ENCODE peak calls at places on chromosomes 5 and 9, in four cellular contexts. One of them, this sample, is unnamed.

GRCh38 chr5:168530751-168531150 is 1.6 kb downstream of the FBLL1 start:
- DNase-seq in osteoblast: peak
- DNase-seq in astrocyte of the spinal cord: no peak
- DNase-seq in Calu3: no peak
- DNase-seq in this sample: no peak

GRCh38 chr5:124342586-124342985 is 403.9 kb downstream of the ZNF608 start:
- DNase-seq in osteoblast: no peak
- DNase-seq in astrocyte of the spinal cord: no peak
- DNase-seq in Calu3: no peak
- DNase-seq in this sample: no peak

GRCh38 chr9:75734802-75735201 is 155.7 kb upstream of the PCSK5 start:
- DNase-seq in osteoblast: no peak
- DNase-seq in astrocyte of the spinal cord: no peak
- DNase-seq in Calu3: no peak
- DNase-seq in this sample: no peak

GRCh38 chr5:180830253-180831138 is 27.9 kb upstream of the MGAT1 start:
- DNase-seq in osteoblast: no peak
- DNase-seq in astrocyte of the spinal cord: no peak
- DNase-seq in Calu3: no peak
- DNase-seq in this sample: peak

GRCh38 chr5:4359847-4360246 is 764.2 kb downstream of the IRX1 start:
- DNase-seq in osteoblast: no peak
- DNase-seq in astrocyte of the spinal cord: no peak
- DNase-seq in Calu3: no peak
- DNase-seq in this sample: no peak

GRCh38 chr5:150082364-150082763 is 4.0 kb downstream of the CSF1R start:
- DNase-seq in osteoblast: no peak
- DNase-seq in astrocyte of the spinal cord: no peak
- DNase-seq in Calu3: no peak
- DNase-seq in this sample: no peak

GRCh38 chr5:43775000-43775399 is 172.0 kb downstream of the NNT start:
- DNase-seq in osteoblast: no peak
- DNase-seq in astrocyte of the spinal cord: no peak
- DNase-seq in Calu3: no peak
- DNase-seq in this sample: no peak

GRCh38 chr5:57219386-57219785 is 45.5 kb downstream of the GPBP1 start:
- DNase-seq in osteoblast: no peak
- DNase-seq in astrocyte of the spinal cord: no peak
- DNase-seq in Calu3: peak
- DNase-seq in this sample: peak

GRCh38 chr5:126079266-126079665 is 343.9 kb upstream of the GRAMD2B start:
- DNase-seq in osteoblast: no peak
- DNase-seq in astrocyte of the spinal cord: no peak
- DNase-seq in Calu3: no peak
- DNase-seq in this sample: no peak

GRCh38 chr5:52328220-52328619 is 459.5 kb upstream of the ITGA1 start:
- DNase-seq in osteoblast: no peak
- DNase-seq in astrocyte of the spinal cord: no peak
- DNase-seq in Calu3: no peak
- DNase-seq in this sample: no peak

GRCh38 chr5:61082516-61083280 is 79.6 kb downstream of the SMIM15 start:
- DNase-seq in osteoblast: no peak
- DNase-seq in astrocyte of the spinal cord: peak
- DNase-seq in Calu3: no peak
- DNase-seq in this sample: no peak

GRCh38 chr5:111259636-111260035 is 35.5 kb downstream of the CAMK4 start:
- DNase-seq in osteoblast: no peak
- DNase-seq in astrocyte of the spinal cord: no peak
- DNase-seq in Calu3: no peak
- DNase-seq in this sample: no peak

GRCh38 chr9:33263936-33264472 is 504 bp downstream of the BAG1 start:
- DNase-seq in osteoblast: peak
- DNase-seq in astrocyte of the spinal cord: peak
- DNase-seq in Calu3: no peak
- DNase-seq in this sample: peak

GRCh38 chr9:136726631-136727191 is 14.3 kb downstream of the DIPK1B start:
- DNase-seq in osteoblast: peak
- DNase-seq in astrocyte of the spinal cord: peak
- DNase-seq in Calu3: no peak
- DNase-seq in this sample: peak

GRCh38 chr5:79890871-79891249 is 100.2 kb downstream of the MTX3 start:
- DNase-seq in osteoblast: no peak
- DNase-seq in astrocyte of the spinal cord: no peak
- DNase-seq in Calu3: no peak
- DNase-seq in this sample: no peak

GRCh38 chr5:140324834-140325195 is 21.6 kb downstream of the HBEGF start:
- DNase-seq in osteoblast: peak
- DNase-seq in astrocyte of the spinal cord: peak
- DNase-seq in Calu3: no peak
- DNase-seq in this sample: no peak

GRCh38 chr5:167573274-167574127 is 717.9 kb upstream of the WWC1 start:
- DNase-seq in osteoblast: no peak
- DNase-seq in astrocyte of the spinal cord: peak
- DNase-seq in Calu3: peak
- DNase-seq in this sample: no peak

GRCh38 chr5:135484563-135485157 is 32.5 kb upstream of the TIFAB start:
- DNase-seq in osteoblast: no peak
- DNase-seq in astrocyte of the spinal cord: no peak
- DNase-seq in Calu3: no peak
- DNase-seq in this sample: no peak

GRCh38 chr5:145967296-145967695 is 30.9 kb downstream of the SH3RF2 start:
- DNase-seq in osteoblast: no peak
- DNase-seq in astrocyte of the spinal cord: no peak
- DNase-seq in Calu3: no peak
- DNase-seq in this sample: no peak

GRCh38 chr9:69079186-69079585 is 43.6 kb downstream of the FXN start:
- DNase-seq in osteoblast: no peak
- DNase-seq in astrocyte of the spinal cord: no peak
- DNase-seq in Calu3: no peak
- DNase-seq in this sample: no peak

GRCh38 chr9:91001146-91001611 is 199.6 kb downstream of the SYK start:
- DNase-seq in osteoblast: no peak
- DNase-seq in astrocyte of the spinal cord: peak
- DNase-seq in Calu3: peak
- DNase-seq in this sample: no peak

GRCh38 chr9:123445981-123446610 is 90.1 kb downstream of the CRB2 start:
- DNase-seq in osteoblast: no peak
- DNase-seq in astrocyte of the spinal cord: peak
- DNase-seq in Calu3: no peak
- DNase-seq in this sample: no peak

GRCh38 chr9:101814064-101814463 is 75.6 kb upstream of the GRIN3A start:
- DNase-seq in osteoblast: no peak
- DNase-seq in astrocyte of the spinal cord: no peak
- DNase-seq in Calu3: no peak
- DNase-seq in this sample: no peak

GRCh38 chr5:108720416-108720815 is 27.3 kb upstream of the FER start:
- DNase-seq in osteoblast: no peak
- DNase-seq in astrocyte of the spinal cord: no peak
- DNase-seq in Calu3: no peak
- DNase-seq in this sample: peak

GRCh38 chr9:92265159-92265558 is 28.3 kb downstream of the IARS1 start:
- DNase-seq in osteoblast: no peak
- DNase-seq in astrocyte of the spinal cord: no peak
- DNase-seq in Calu3: no peak
- DNase-seq in this sample: no peak

GRCh38 chr9:7374966-7375650 is 424.5 kb downstream of the DMAC1 start:
- DNase-seq in osteoblast: no peak
- DNase-seq in astrocyte of the spinal cord: no peak
- DNase-seq in Calu3: no peak
- DNase-seq in this sample: no peak

GRCh38 chr5:151430731-151431130 is 16.7 kb upstream of the SLC36A1 start:
- DNase-seq in osteoblast: no peak
- DNase-seq in astrocyte of the spinal cord: no peak
- DNase-seq in Calu3: no peak
- DNase-seq in this sample: no peak

GRCh38 chr9:93218671-93219420 is 34.9 kb downstream of the WNK2 start:
- DNase-seq in osteoblast: peak
- DNase-seq in astrocyte of the spinal cord: no peak
- DNase-seq in Calu3: no peak
- DNase-seq in this sample: no peak

GRCh38 chr9:88056876-88057275 is 81.4 kb downstream of the SPATA31C2 start:
- DNase-seq in osteoblast: no peak
- DNase-seq in astrocyte of the spinal cord: peak
- DNase-seq in Calu3: no peak
- DNase-seq in this sample: no peak

GRCh38 chr9:130060296-130060695 is 6.6 kb downstream of the GPR107 start:
- DNase-seq in osteoblast: peak
- DNase-seq in astrocyte of the spinal cord: no peak
- DNase-seq in Calu3: no peak
- DNase-seq in this sample: no peak

GRCh38 chr9:130054428-130054786 is 701 bp downstream of the GPR107 start:
- DNase-seq in osteoblast: no peak
- DNase-seq in astrocyte of the spinal cord: no peak
- DNase-seq in Calu3: no peak
- DNase-seq in this sample: no peak

GRCh38 chr9:130058887-130059286 is 5.2 kb downstream of the GPR107 start:
- DNase-seq in osteoblast: peak
- DNase-seq in astrocyte of the spinal cord: no peak
- DNase-seq in Calu3: no peak
- DNase-seq in this sample: no peak

GRCh38 chr9:130054820-130055219 is 1.1 kb downstream of the GPR107 start:
- DNase-seq in osteoblast: no peak
- DNase-seq in astrocyte of the spinal cord: no peak
- DNase-seq in Calu3: no peak
- DNase-seq in this sample: no peak

DNA sequence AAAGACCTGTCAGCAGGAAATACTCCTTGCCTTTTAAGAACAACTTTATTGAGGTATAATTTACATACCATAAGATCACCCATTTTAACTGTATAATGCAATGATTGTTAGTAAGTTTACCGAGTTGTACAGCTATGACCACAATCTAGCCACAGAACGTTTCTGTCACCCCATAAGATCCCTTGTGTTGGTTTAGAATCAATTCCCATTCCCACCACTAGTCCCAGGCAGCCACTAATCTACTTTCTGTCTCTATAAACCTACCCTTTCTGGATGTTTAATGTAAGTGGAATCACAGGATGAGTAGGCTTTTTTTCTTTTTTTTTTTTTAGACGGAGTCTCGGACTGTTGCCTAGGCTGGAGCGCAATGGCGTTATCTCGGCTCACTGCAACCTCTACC is 4.4 kb downstream of the GPR107 start:
- DNase-seq in osteoblast: peak
- DNase-seq in astrocyte of the spinal cord: no peak
- DNase-seq in Calu3: no peak
- DNase-seq in this sample: no peak
- TF ChIP-seq CTCF in osteoblast: peak
- TF ChIP-seq CTCF in astrocyte of the spinal cord: peak
- TF ChIP-seq CTCF in Calu3: no peak
- TF ChIP-seq CTCF in this sample: no peak

GRCh38 chr9:38434833-38435232 is 10.6 kb upstream of the IGFBPL1 start:
- DNase-seq in osteoblast: peak
- DNase-seq in astrocyte of the spinal cord: no peak
- DNase-seq in Calu3: peak
- DNase-seq in this sample: no peak

GRCh38 chr9:38434365-38434764 is 10.1 kb upstream of the IGFBPL1 start:
- DNase-seq in osteoblast: no peak
- DNase-seq in astrocyte of the spinal cord: no peak
- DNase-seq in Calu3: no peak
- DNase-seq in this sample: no peak

GRCh38 chr9:38431101-38431500 is 6.8 kb upstream of the IGFBPL1 start:
- DNase-seq in osteoblast: peak
- DNase-seq in astrocyte of the spinal cord: no peak
- DNase-seq in Calu3: no peak
- DNase-seq in this sample: no peak

GRCh38 chr9:38435526-38435925 is 11.3 kb upstream of the IGFBPL1 start:
- DNase-seq in osteoblast: no peak
- DNase-seq in astrocyte of the spinal cord: no peak
- DNase-seq in Calu3: no peak
- DNase-seq in this sample: no peak

GRCh38 chr9:38432922-38433510 is 8.8 kb upstream of the IGFBPL1 start:
- DNase-seq in osteoblast: peak
- DNase-seq in astrocyte of the spinal cord: peak
- DNase-seq in Calu3: peak
- DNase-seq in this sample: no peak
- TF ChIP-seq CTCF in osteoblast: peak
- TF ChIP-seq CTCF in astrocyte of the spinal cord: peak
- TF ChIP-seq CTCF in Calu3: no peak
- TF ChIP-seq CTCF in this sample: peak

GRCh38 chr9:121449786-121450185 is 49.9 kb downstream of the GGTA1 start:
- DNase-seq in osteoblast: no peak
- DNase-seq in astrocyte of the spinal cord: no peak
- DNase-seq in Calu3: no peak
- DNase-seq in this sample: no peak

GRCh38 chr9:121441163-121441562 is 58.5 kb downstream of the GGTA1 start:
- DNase-seq in osteoblast: no peak
- DNase-seq in astrocyte of the spinal cord: no peak
- DNase-seq in Calu3: no peak
- DNase-seq in this sample: no peak

GRCh38 chr9:121450241-121450640 is 49.4 kb downstream of the GGTA1 start:
- DNase-seq in osteoblast: no peak
- DNase-seq in astrocyte of the spinal cord: no peak
- DNase-seq in Calu3: no peak
- DNase-seq in this sample: no peak

GRCh38 chr9:121447341-121447834 is 52.3 kb downstream of the GGTA1 start:
- DNase-seq in osteoblast: peak
- DNase-seq in astrocyte of the spinal cord: peak
- DNase-seq in Calu3: no peak
- DNase-seq in this sample: no peak

DNA sequence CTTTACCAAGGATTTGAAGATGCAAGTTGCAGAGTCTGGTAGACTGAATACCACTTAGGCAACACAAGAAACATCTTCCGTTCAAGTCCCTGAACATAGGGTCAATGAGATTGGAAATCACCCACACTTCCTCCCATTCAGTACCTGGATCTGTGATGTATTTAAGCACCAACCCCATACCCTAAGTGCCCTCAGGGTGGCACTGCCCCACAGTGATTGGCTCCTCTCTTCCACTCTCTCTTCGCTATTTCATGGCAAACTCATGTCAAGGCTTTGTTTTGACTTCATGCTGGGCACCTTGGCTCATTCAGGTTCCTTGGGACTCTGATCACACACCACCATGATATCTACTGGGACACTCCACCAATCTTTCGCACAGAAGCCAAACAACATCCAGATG is 53.7 kb downstream of the GGTA1 start:
- DNase-seq in osteoblast: no peak
- DNase-seq in astrocyte of the spinal cord: no peak
- DNase-seq in Calu3: no peak
- DNase-seq in this sample: no peak
- TF ChIP-seq CTCF in osteoblast: peak
- TF ChIP-seq CTCF in astrocyte of the spinal cord: no peak
- TF ChIP-seq CTCF in Calu3: no peak
- TF ChIP-seq CTCF in this sample: no peak

GRCh38 chr5:129696636-129697035 is 51.3 kb upstream of the MINAR2 start:
- DNase-seq in osteoblast: no peak
- DNase-seq in astrocyte of the spinal cord: no peak
- DNase-seq in Calu3: no peak
- DNase-seq in this sample: no peak

DNA sequence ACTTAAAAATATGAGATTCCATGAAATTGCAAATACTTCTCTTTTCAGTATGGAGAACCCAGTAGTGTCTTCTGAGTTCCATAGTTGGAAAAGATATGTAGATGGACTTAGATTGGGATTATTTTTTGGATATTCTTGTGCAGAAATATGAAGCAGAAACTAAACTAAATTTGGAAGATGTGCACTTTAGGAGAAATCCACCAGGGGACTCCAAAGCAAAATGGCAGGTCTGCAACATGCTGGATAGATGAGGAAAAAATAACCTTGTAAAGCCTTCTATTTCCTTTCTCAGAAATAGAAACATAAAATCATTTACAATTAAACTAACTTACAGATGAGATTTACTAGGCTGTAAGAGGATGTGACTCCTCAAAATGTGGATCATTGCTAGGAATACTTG is 49.2 kb upstream of the MINAR2 start:
- DNase-seq in osteoblast: no peak
- DNase-seq in astrocyte of the spinal cord: no peak
- DNase-seq in Calu3: no peak
- DNase-seq in this sample: no peak
- TF ChIP-seq CTCF in osteoblast: peak
- TF ChIP-seq CTCF in astrocyte of the spinal cord: peak
- TF ChIP-seq CTCF in Calu3: no peak
- TF ChIP-seq CTCF in this sample: no peak